ENCODE peak calls at places on chromosome 4, in ten cellular contexts. T is SJSA1; W is RWPE1; H is nephron progenitor cell; G is putamen; E is NCI-H1694; A is NCI-H510A treated with DMSO at 0.1 percent for 48 hours; N is cardiac fibroblast; F is ELF-1; J is activated T-cell treated with anti-CD3 and anti-CD28 coated beads, Interleukin-2, amount 50 U/mL, for 72 hours. M is an unnamed sample.

GRCh38 chr4:136526517-136526916 is 1005.8 kb downstream of the PCDH18 start:
- DNase-seq in T (no peak), W (no peak), H (no peak), G (no peak), E (no peak), A (no peak), N (peak), F (no peak), J (no peak), M (no peak)

GRCh38 chr4:159705334-159705733 is 602.5 kb downstream of the RAPGEF2 start:
- DNase-seq in T (no peak), W (no peak), H (no peak), G (no peak), E (no peak), A (no peak), N (no peak), F (no peak), J (no peak), M (no peak)

GRCh38 chr4:7397206-7398103 is 37.3 kb downstream of the PSAPL1 start:
- DNase-seq in T (no peak), W (peak), H (no peak), G (no peak), E (no peak), A (no peak), N (no peak), F (peak), J (no peak), M (no peak)

GRCh38 chr4:74534121-74534520 is 89.2 kb downstream of the AREG start:
- DNase-seq in T (no peak), W (no peak), H (no peak), G (no peak), E (no peak), A (no peak), N (no peak), F (no peak), J (no peak), M (no peak)

GRCh38 chr4:55398461-55398860 is 2.7 kb downstream of the TMEM165 start:
- DNase-seq in T (peak), W (peak), H (no peak), G (no peak), E (no peak), A (no peak), N (peak), F (no peak), J (no peak), M (no peak)

GRCh38 chr4:87497141-87497540 is 32.0 kb downstream of the SPARCL1 start:
- DNase-seq in T (no peak), W (no peak), H (no peak), G (no peak), E (no peak), A (no peak), N (no peak), F (peak), J (peak), M (no peak)

GRCh38 chr4:54941994-54942552 is 183.3 kb downstream of the KDR start:
- DNase-seq in T (no peak), W (no peak), H (no peak), G (peak), E (no peak), A (peak), N (peak), F (no peak), J (peak), M (no peak)

GRCh38 chr4:8516996-8517550 is 63.1 kb upstream of the GPR78 start:
- DNase-seq in T (no peak), W (no peak), H (no peak), G (no peak), E (no peak), A (no peak), N (no peak), F (no peak), J (no peak), M (no peak)

GRCh38 chr4:113943863-113944262 is 35.6 kb downstream of the ARSJ start:
- DNase-seq in T (peak), W (no peak), H (no peak), G (no peak), E (no peak), A (no peak), N (peak), F (no peak), J (no peak), M (no peak)

GRCh38 chr4:124636793-124637192 is 75.7 kb downstream of the ANKRD50 start:
- DNase-seq in T (no peak), W (no peak), H (no peak), G (no peak), E (no peak), A (no peak), N (no peak), F (peak), J (no peak), M (no peak)

GRCh38 chr4:48025005-48025404 is 8.4 kb downstream of the NIPAL1 start:
- DNase-seq in T (peak), W (no peak), H (no peak), G (no peak), E (no peak), A (peak), N (peak), F (no peak), J (no peak), M (no peak)

GRCh38 chr4:77025643-77026321 is 50.0 kb downstream of the CCNI start:
- DNase-seq in T (no peak), W (no peak), H (no peak), G (no peak), E (no peak), A (no peak), N (peak), F (no peak), J (peak), M (no peak)